ENCODE peak calls at places on chromosomes 12 and 14, in seven cellular contexts. One of them, this sample, is unnamed.

GRCh38 chr12:108916336-108916735 is 36.4 kb downstream of the DAO start:
- DNase-seq in T-helper 1 cell: no peak
- DNase-seq in EL: no peak
- DNase-seq in H9: no peak
- DNase-seq in Peyer's patch: no peak
- DNase-seq in AG04449: no peak
- DNase-seq in fibroblast of the aortic adventitia: no peak
- DNase-seq in this sample: no peak

GRCh38 chr12:39240573-39240972 is 202.3 kb downstream of the KIF21A start:
- DNase-seq in Peyer's patch: no peak
- DNase-seq in fibroblast of the aortic adventitia: no peak
- DNase-seq in H9: no peak
- DNase-seq in T-helper 1 cell: no peak
- DNase-seq in EL: no peak
- DNase-seq in AG04449: no peak
- DNase-seq in this sample: no peak

GRCh38 chr12:68538722-68539614 is 71.7 kb upstream of the RAP1B start:
- DNase-seq in Peyer's patch: peak
- DNase-seq in AG04449: no peak
- DNase-seq in T-helper 1 cell: peak
- DNase-seq in EL: peak
- DNase-seq in fibroblast of the aortic adventitia: peak
- DNase-seq in H9: peak
- DNase-seq in this sample: peak

GRCh38 chr12:68745376-68745903 is 536 bp upstream of the SLC35E3 start:
- DNase-seq in EL: no peak
- DNase-seq in AG04449: no peak
- DNase-seq in fibroblast of the aortic adventitia: no peak
- DNase-seq in H9: no peak
- DNase-seq in T-helper 1 cell: no peak
- DNase-seq in Peyer's patch: no peak
- DNase-seq in this sample: no peak

GRCh38 chr12:2662524-2662923 is 132.2 kb upstream of the FKBP4 start:
- DNase-seq in EL: no peak
- DNase-seq in T-helper 1 cell: no peak
- DNase-seq in AG04449: no peak
- DNase-seq in H9: no peak
- DNase-seq in fibroblast of the aortic adventitia: no peak
- DNase-seq in Peyer's patch: no peak
- DNase-seq in this sample: no peak

GRCh38 chr14:34137001-34137400 is 186.1 kb upstream of the EGLN3 start:
- DNase-seq in AG04449: no peak
- DNase-seq in EL: no peak
- DNase-seq in fibroblast of the aortic adventitia: no peak
- DNase-seq in Peyer's patch: no peak
- DNase-seq in H9: no peak
- DNase-seq in T-helper 1 cell: no peak
- DNase-seq in this sample: no peak

GRCh38 chr12:120159509-120160237 is 34.8 kb downstream of the GCN1 start:
- DNase-seq in AG04449: no peak
- DNase-seq in T-helper 1 cell: no peak
- DNase-seq in Peyer's patch: no peak
- DNase-seq in EL: no peak
- DNase-seq in fibroblast of the aortic adventitia: no peak
- DNase-seq in H9: no peak
- DNase-seq in this sample: no peak

GRCh38 chr12:54592316-54592715 is 3.9 kb upstream of the PPP1R1A start:
- DNase-seq in H9: no peak
- DNase-seq in fibroblast of the aortic adventitia: peak
- DNase-seq in T-helper 1 cell: no peak
- DNase-seq in EL: no peak
- DNase-seq in AG04449: no peak
- DNase-seq in Peyer's patch: no peak
- DNase-seq in this sample: no peak

GRCh38 chr12:14664434-14665023 is 31.9 kb downstream of the GUCY2C start:
- DNase-seq in EL: peak
- DNase-seq in T-helper 1 cell: peak
- DNase-seq in AG04449: no peak
- DNase-seq in Peyer's patch: no peak
- DNase-seq in H9: no peak
- DNase-seq in fibroblast of the aortic adventitia: peak
- DNase-seq in this sample: no peak

GRCh38 chr12:74317078-74317581 is 220.5 kb upstream of the ATXN7L3B start:
- DNase-seq in fibroblast of the aortic adventitia: peak
- DNase-seq in Peyer's patch: no peak
- DNase-seq in H9: peak
- DNase-seq in AG04449: no peak
- DNase-seq in EL: no peak
- DNase-seq in T-helper 1 cell: no peak
- DNase-seq in this sample: no peak

GRCh38 chr14:41607966-41608663 is 1.4 kb downstream of the LRFN5 start:
- DNase-seq in H9: peak
- DNase-seq in AG04449: no peak
- DNase-seq in EL: no peak
- DNase-seq in Peyer's patch: no peak
- DNase-seq in fibroblast of the aortic adventitia: peak
- DNase-seq in T-helper 1 cell: no peak
- DNase-seq in this sample: peak

GRCh38 chr12:6614513-6615177 is 7.5 kb upstream of the CHD4 start:
- DNase-seq in H9: peak
- DNase-seq in T-helper 1 cell: no peak
- DNase-seq in AG04449: no peak
- DNase-seq in EL: peak
- DNase-seq in fibroblast of the aortic adventitia: no peak
- DNase-seq in Peyer's patch: no peak
- DNase-seq in this sample: no peak

GRCh38 chr14:103562135-103562384 is 397 bp downstream of the BAG5 start:
- DNase-seq in AG04449: no peak
- DNase-seq in fibroblast of the aortic adventitia: peak
- DNase-seq in H9: no peak
- DNase-seq in T-helper 1 cell: no peak
- DNase-seq in Peyer's patch: no peak
- DNase-seq in EL: no peak
- DNase-seq in this sample: no peak

GRCh38 chr12:52945389-52946232 is 3.3 kb upstream of the KRT18 start:
- DNase-seq in Peyer's patch: no peak
- DNase-seq in EL: peak
- DNase-seq in T-helper 1 cell: no peak
- DNase-seq in H9: peak
- DNase-seq in fibroblast of the aortic adventitia: peak
- DNase-seq in AG04449: peak
- DNase-seq in this sample: peak

GRCh38 chr14:31243860-31244259 is 36.3 kb upstream of the HECTD1 start:
- DNase-seq in fibroblast of the aortic adventitia: no peak
- DNase-seq in T-helper 1 cell: no peak
- DNase-seq in EL: no peak
- DNase-seq in Peyer's patch: no peak
- DNase-seq in H9: peak
- DNase-seq in AG04449: no peak
- DNase-seq in this sample: no peak

GRCh38 chr14:24979725-24980239 is 70.2 kb downstream of the STXBP6 start:
- DNase-seq in Peyer's patch: no peak
- DNase-seq in EL: no peak
- DNase-seq in AG04449: no peak
- DNase-seq in T-helper 1 cell: no peak
- DNase-seq in H9: no peak
- DNase-seq in fibroblast of the aortic adventitia: no peak
- DNase-seq in this sample: no peak

GRCh38 chr12:77841467-77842054 is 10.9 kb downstream of the NAV3 start:
- DNase-seq in fibroblast of the aortic adventitia: no peak
- DNase-seq in AG04449: no peak
- DNase-seq in EL: no peak
- DNase-seq in T-helper 1 cell: no peak
- DNase-seq in H9: no peak
- DNase-seq in Peyer's patch: no peak
- DNase-seq in this sample: no peak

GRCh38 chr12:52691765-52692150 is 11.6 kb upstream of the KRT1 start:
- DNase-seq in Peyer's patch: no peak
- DNase-seq in T-helper 1 cell: no peak
- DNase-seq in AG04449: no peak
- DNase-seq in fibroblast of the aortic adventitia: no peak
- DNase-seq in H9: no peak
- DNase-seq in EL: no peak
- DNase-seq in this sample: no peak

GRCh38 chr14:84282618-84283017 is 1247.3 kb upstream of the FLRT2 start:
- DNase-seq in H9: no peak
- DNase-seq in EL: no peak
- DNase-seq in AG04449: no peak
- DNase-seq in fibroblast of the aortic adventitia: no peak
- DNase-seq in T-helper 1 cell: no peak
- DNase-seq in Peyer's patch: no peak
- DNase-seq in this sample: no peak

GRCh38 chr12:53624956-53625355 is 1.2 kb downstream of the ATF7 start:
- DNase-seq in Peyer's patch: no peak
- DNase-seq in T-helper 1 cell: no peak
- DNase-seq in EL: no peak
- DNase-seq in fibroblast of the aortic adventitia: peak
- DNase-seq in H9: no peak
- DNase-seq in AG04449: no peak
- DNase-seq in this sample: no peak

GRCh38 chr12:85626782-85627171 is 209.4 kb downstream of the RASSF9 start:
- DNase-seq in EL: no peak
- DNase-seq in H9: no peak
- DNase-seq in Peyer's patch: no peak
- DNase-seq in AG04449: no peak
- DNase-seq in fibroblast of the aortic adventitia: no peak
- DNase-seq in T-helper 1 cell: no peak
- DNase-seq in this sample: no peak

GRCh38 chr14:99819514-99819913 is 26.3 kb downstream of the EML1 start:
- DNase-seq in fibroblast of the aortic adventitia: no peak
- DNase-seq in T-helper 1 cell: no peak
- DNase-seq in EL: no peak
- DNase-seq in H9: peak
- DNase-seq in Peyer's patch: no peak
- DNase-seq in AG04449: no peak
- DNase-seq in this sample: peak

GRCh38 chr12:100348657-100349454 is 8.0 kb upstream of the SLC17A8 start:
- DNase-seq in H9: no peak
- DNase-seq in Peyer's patch: no peak
- DNase-seq in fibroblast of the aortic adventitia: peak
- DNase-seq in AG04449: no peak
- DNase-seq in EL: peak
- DNase-seq in T-helper 1 cell: no peak
- DNase-seq in this sample: no peak

GRCh38 chr14:67934087-67934486 is 114.5 kb downstream of the RAD51B start:
- DNase-seq in T-helper 1 cell: no peak
- DNase-seq in AG04449: peak
- DNase-seq in Peyer's patch: no peak
- DNase-seq in EL: peak
- DNase-seq in H9: peak
- DNase-seq in fibroblast of the aortic adventitia: peak
- DNase-seq in this sample: peak

GRCh38 chr14:104025481-104025975 is 60.0 kb upstream of the ASPG start:
- DNase-seq in Peyer's patch: no peak
- DNase-seq in AG04449: no peak
- DNase-seq in EL: no peak
- DNase-seq in H9: no peak
- DNase-seq in T-helper 1 cell: no peak
- DNase-seq in fibroblast of the aortic adventitia: no peak
- DNase-seq in this sample: no peak

This sample was measured in WTC11.